ENCODE peak calls at places on chromosomes 6 and 20, in six cellular contexts. Y is breast epithelium, K is brain microvascular endothelial cell, J is IMR-90, Q is colonic mucosa, R is choroid plexus epithelial cell. P is an unnamed sample.

GRCh38 chr20:57495978-57496377 is 29.0 kb downstream of the CTCFL start:
- DNase-seq in Y (no peak), J (no peak), Q (no peak), R (no peak), K (no peak), P (no peak)

GRCh38 chr6:85015396-85015990 is 251.1 kb upstream of the TBX18 start:
- DNase-seq in K (peak; percentile 78), J (peak; percentile 42), Y (no peak), R (peak; percentile 89), Q (peak; percentile 34), P (peak; percentile 33)

GRCh38 chr20:325889-326644 is 715 bp downstream of the SOX12 start:
- DNase-seq in K (peak; percentile 58), Y (peak; percentile 72), J (peak; percentile 67), R (peak; percentile 80), Q (peak; percentile 61), P (peak; percentile 54)

GRCh38 chr20:56178219-56178618 is 70.3 kb upstream of the MC3R start:
- DNase-seq in R (no peak), Y (no peak), K (no peak), J (no peak), Q (no peak), P (no peak)

GRCh38 chr6:51559059-51559458 is 528.4 kb downstream of the PKHD1 start:
- DNase-seq in J (no peak), R (no peak), Q (no peak), K (no peak), Y (no peak), P (no peak)

GRCh38 chr20:58880994-58881752 is 28.7 kb downstream of the GNAS start:
- DNase-seq in Y (no peak), R (no peak), Q (no peak), K (no peak), J (no peak), P (no peak)

GRCh38 chr20:33474963-33475362 is 14.9 kb upstream of the CBFA2T2 start:
- DNase-seq in Q (no peak), Y (no peak), J (no peak), R (no peak), K (no peak), P (no peak)

GRCh38 chr6:108561742-108562502 is 1.2 kb downstream of the FOXO3 start:
- DNase-seq in Q (peak; percentile 47), R (no peak), Y (no peak), K (no peak), J (peak; percentile 31), P (no peak)

GRCh38 chr6:145904878-145905277 is 59.3 kb downstream of the SHPRH start:
- DNase-seq in Y (no peak), J (no peak), Q (peak; percentile 44), K (no peak), R (no peak), P (no peak)

GRCh38 chr6:88785478-88785877 is 177.9 kb downstream of the RNGTT start:
- DNase-seq in K (no peak), J (no peak), R (peak; percentile 28), Q (no peak), Y (no peak), P (no peak)

GRCh38 chr20:36833275-36834020 is 42.5 kb upstream of the TLDC2 start:
- DNase-seq in R (peak; percentile 62), Q (no peak), J (peak; percentile 95), Y (no peak), K (no peak), P (no peak)

GRCh38 chr6:23280445-23280844 is 711.1 kb downstream of the HDGFL1 start:
- DNase-seq in R (no peak), Y (no peak), J (no peak), K (no peak), Q (no peak), P (no peak)

GRCh38 chr6:84762220-84762940 is 2.0 kb downstream of the TBX18 start:
- DNase-seq in J (no peak), Y (no peak), K (no peak), Q (no peak), R (peak; percentile 71), P (peak; percentile 76)

GRCh38 chr20:9068896-9069663 is at the start of gene PLCB4:
- DNase-seq in Q (peak; percentile 77), K (peak; percentile 10), R (peak; percentile 30), Y (peak; percentile 64), J (peak; percentile 66), P (peak; percentile 31)

GRCh38 chr20:58651823-58652605 is 931 bp downstream of the STX16 start:
- DNase-seq in Y (no peak), K (peak; percentile 55), R (peak; percentile 87), J (peak; percentile 73), Q (peak; percentile 74), P (peak; percentile 82)

GRCh38 chr6:91033964-91034363 is 447.1 kb upstream of the MAP3K7 start:
- DNase-seq in Y (no peak), Q (no peak), J (no peak), K (no peak), R (no peak), P (no peak)

DNA sequence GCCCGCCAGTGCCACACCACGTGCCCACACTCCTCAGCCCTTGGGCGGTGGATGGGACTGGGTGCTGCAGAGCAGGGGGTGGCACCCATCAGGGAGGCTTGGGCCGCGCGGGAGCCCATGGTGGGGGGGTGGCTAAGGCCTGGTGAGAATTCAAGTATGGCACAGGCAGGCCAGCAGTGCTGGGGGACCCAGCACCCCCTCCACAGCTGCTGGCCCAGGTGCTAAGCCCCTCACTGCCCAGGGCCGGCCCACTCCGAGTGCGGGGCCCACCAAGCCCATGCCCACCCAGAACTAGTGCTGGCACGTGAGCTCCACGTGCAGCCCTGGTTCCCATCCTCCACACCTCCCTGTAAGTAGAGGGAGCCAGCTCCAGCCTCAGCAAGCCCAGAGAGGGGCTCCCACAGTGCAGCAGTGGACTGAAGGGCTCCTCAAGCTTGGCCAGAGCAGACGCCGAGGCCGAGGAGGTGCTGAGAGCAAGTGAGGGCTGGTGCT is 1091.1 kb upstream of the GJE1 start:
- DNase-seq in Y (no peak), J (no peak), K (no peak), R (no peak), Q (no peak), P (no peak)
- H3K4me3 ChIP-seq in Y (no peak overlapping the region), J (no peak overlapping the region), K (no peak overlapping the region), R (no peak overlapping the region), Q (no peak overlapping the region), P (no peak overlapping the region)

DNA sequence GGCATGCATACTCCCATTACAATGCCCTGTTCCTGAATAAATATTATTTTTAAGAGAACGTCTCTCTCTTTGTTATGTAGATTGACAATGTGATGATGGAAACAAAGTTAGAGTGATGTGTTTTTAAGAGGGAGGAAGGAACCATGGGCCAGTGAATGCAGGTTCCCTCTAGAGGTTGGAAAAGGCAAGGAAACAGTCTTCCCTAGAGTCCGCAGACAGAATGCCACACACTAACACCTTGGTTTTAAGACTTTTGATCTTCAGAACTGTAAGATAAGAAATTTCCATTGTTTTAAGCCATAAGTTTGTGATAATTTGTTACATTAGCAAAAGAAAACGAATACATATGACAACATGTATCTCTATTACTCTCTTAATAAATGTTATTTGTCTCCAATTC is 4.7 kb upstream of the CENPW start:
- DNase-seq in Y (no peak), Q (no peak), R (peak; percentile 4), J (no peak), K (no peak), P (no peak)
- TF ChIP-seq CTCF in Y (no peak), Q (no peak), R (peak; percentile 39), J (no peak), K (peak; percentile 42), P (no peak)

DNA sequence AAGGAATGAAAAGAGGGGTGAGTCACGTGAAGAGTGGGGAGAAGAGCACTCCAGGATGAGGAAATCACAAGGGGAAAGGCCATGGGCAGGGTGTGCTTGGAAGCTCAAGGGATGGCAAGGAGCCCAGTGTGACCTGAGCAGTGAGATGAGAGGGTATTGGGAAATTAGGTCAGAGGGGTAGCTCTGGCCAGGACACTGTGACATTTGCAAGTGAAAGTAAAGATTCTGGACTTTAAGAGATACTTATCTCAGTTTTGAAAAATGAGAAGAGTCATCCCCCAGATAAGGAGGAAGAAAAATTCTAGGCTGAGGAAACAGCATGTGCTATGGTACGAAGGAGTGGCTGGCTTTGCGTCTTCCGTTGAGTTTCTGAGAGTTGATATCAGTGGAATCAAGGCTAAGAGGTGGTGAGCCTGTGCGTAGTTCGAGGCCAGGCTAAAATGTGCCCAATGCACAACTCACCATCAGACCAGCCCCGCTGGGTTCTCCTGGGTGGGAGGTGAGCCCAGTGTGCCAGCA is 79.9 kb downstream of the GCLC start:
- DNase-seq in R (peak; percentile 43), Q (no peak), Y (no peak), J (peak; percentile 10), K (no peak), P (peak; percentile 76)
- H3K4me3 ChIP-seq in R (no peak overlapping the region), Q (no peak overlapping the region), Y (no peak overlapping the region), J (no peak overlapping the region), K (no peak overlapping the region), P (no peak overlapping the region)

GRCh38 chr20:23547613-23548012 is 20.7 kb downstream of the CST9L start:
- DNase-seq in Y (no peak), K (no peak), R (no peak), J (no peak), Q (no peak), P (no peak)
- TF ChIP-seq CTCF in Y (no peak), K (no peak), R (no peak), J (no peak), Q (no peak), P (no peak)

GRCh38 chr6:106516629-106517028 is 112.7 kb downstream of the RTN4IP1 start:
- DNase-seq in J (no peak), Q (no peak), R (no peak), K (no peak), Y (no peak), P (no peak)
- H3K4me3 ChIP-seq in J (no peak overlapping the region), Q (no peak overlapping the region), R (no peak overlapping the region), K (no peak overlapping the region), Y (no peak overlapping the region), P (no peak overlapping the region)

DNA sequence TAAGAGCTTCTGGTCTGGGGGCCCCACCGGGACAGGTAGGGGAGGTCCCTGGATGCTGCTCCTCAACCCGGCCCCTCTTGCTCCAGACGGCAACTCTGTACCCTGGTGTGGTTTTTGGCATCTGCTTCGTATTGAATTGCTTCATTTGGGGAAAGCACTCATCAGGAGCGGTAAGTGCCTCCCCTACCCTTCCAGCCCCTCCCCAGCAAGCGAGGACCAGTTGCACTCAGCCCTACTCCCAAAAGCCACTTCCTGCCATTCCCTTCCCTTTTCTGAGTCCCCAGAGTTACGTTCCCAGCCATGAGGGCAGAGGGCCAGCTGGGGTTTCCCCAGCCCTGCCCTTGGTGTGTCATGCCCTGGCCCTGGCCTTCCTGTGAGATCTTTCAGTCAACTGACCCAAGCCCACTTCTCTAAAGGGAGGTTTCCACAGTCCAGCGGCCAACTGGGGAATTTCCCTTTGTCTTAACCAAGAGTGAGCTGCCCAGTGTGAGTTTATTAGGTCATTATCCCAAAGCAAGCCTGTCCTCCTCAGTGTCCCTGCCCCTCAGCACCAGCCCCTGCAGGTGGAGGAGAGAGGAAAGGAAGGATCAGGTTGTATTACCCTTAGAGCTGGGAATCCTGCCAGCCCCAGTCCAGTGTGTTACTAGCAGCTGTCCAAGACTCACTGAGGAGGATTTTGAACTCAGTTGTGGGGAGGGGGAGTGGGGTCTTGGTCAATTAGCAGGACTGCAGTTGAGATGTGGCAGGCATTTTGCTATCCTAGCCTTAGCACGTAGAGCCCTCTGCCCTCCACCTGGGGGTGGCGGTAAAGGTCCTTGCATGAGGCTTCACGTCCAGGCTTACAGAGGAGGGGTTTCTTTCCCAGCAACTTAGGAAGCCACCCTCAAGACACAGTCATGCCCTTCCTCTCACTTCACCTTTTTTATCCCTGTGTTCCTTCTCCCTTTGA is 45.8 kb downstream of the TM9SF4 start:
- DNase-seq in K (peak; percentile 72), Q (peak; percentile 67), R (peak; percentile 80), Y (peak; percentile 67), J (peak; percentile 88), P (peak; percentile 71)
- TF ChIP-seq CTCF in K (peak; percentile 52), Q (no peak), R (peak; percentile 60), Y (peak; percentile 5), J (peak; percentile 26), P (no peak)

P was measured in foreskin fibroblast.